ENCODE peak calls at places on chromosomes 2 and 18, in five cellular contexts. M is mesothelial cell of epicardium, Q is neural progenitor cell, A is breast epithelium, Y is RWPE1. I is an unnamed sample.

GRCh38 chr18:70464343-70465114 is 175.7 kb downstream of the SOCS6 start:
- DNase-seq in M (peak), Q (peak), A (no peak), Y (peak), I (peak)

GRCh38 chr2:204265701-204266310 is 279.5 kb upstream of the PARD3B start:
- DNase-seq in M (no peak), Q (no peak), A (no peak), Y (no peak), I (no peak)

GRCh38 chr2:30385327-30385726 is 61.7 kb upstream of the LCLAT1 start:
- DNase-seq in M (peak), Q (peak), A (no peak), Y (peak), I (peak)

GRCh38 chr2:28052691-28053090 is 162.2 kb downstream of the BABAM2 start:
- DNase-seq in M (no peak), Q (no peak), A (no peak), Y (no peak), I (peak)

GRCh38 chr2:72292433-72292832 is 144.8 kb upstream of the CYP26B1 start:
- DNase-seq in M (no peak), Q (no peak), A (no peak), Y (no peak), I (peak)

GRCh38 chr2:220120004-220120403 is 492.6 kb downstream of the SLC4A3 start:
- DNase-seq in M (no peak), Q (no peak), A (no peak), Y (no peak), I (peak)

GRCh38 chr2:128978155-128978707 is 659.6 kb upstream of the HS6ST1 start:
- DNase-seq in M (no peak), Q (peak), A (no peak), Y (no peak), I (peak)

GRCh38 chr2:46816846-46817726 is 98.5 kb downstream of the MCFD2 start:
- DNase-seq in M (no peak), Q (no peak), A (no peak), Y (no peak), I (no peak)

GRCh38 chr2:39516347-39517101 is 79.4 kb upstream of the MAP4K3 start:
- DNase-seq in M (no peak), Q (peak), A (no peak), Y (no peak), I (no peak)

I was measured in epithelial cell of esophagus.